ENCODE peak calls at places on chromosomes 12 and 14, in seven cellular contexts. U, X, F, K, B, G and S are unnamed samples.

GRCh38 chr14:104724981-104725771 is 1.1 kb downstream of the ADSS1 start:
- DNase-seq in U (no peak), X (peak; percentile 63), F (no peak), K (no peak), B (no peak), G (no peak), S (no peak)

GRCh38 chr12:13234045-13234641 is 37.6 kb downstream of the EMP1 start:
- DNase-seq in U (no peak), X (peak; percentile 51), F (no peak), K (peak; percentile 46), B (peak; percentile 5), G (no peak), S (no peak)

GRCh38 chr14:59189281-59189821 is 884 bp downstream of the DAAM1 start:
- DNase-seq in U (no peak), X (no peak), F (peak; percentile 25), K (peak; percentile 27), B (no peak), G (no peak), S (peak; percentile 78)

GRCh38 chr12:121803861-121804416 is at the start of gene SETD1B:
- DNase-seq in U (peak; percentile 2), X (peak; percentile 54), F (no peak), K (peak; percentile 70), B (peak; percentile 54), G (no peak), S (no peak)

GRCh38 chr14:65187421-65188049 is 85.2 kb upstream of the MAX start:
- DNase-seq in U (no peak), X (no peak), F (no peak), K (no peak), B (no peak), G (peak; percentile 74), S (no peak)

GRCh38 chr12:75690556-75690955 is 179.1 kb upstream of the KRR1 start:
- DNase-seq in U (no peak), X (no peak), F (no peak), K (peak; percentile 99), B (no peak), G (no peak), S (no peak)

GRCh38 chr14:37610945-37611523 is 15.6 kb downstream of the TTC6 start:
- DNase-seq in U (no peak), X (no peak), F (no peak), K (no peak), B (no peak), G (no peak), S (no peak)

GRCh38 chr14:94885481-94886155 is 115.7 kb upstream of the GSC start:
- DNase-seq in U (no peak), X (no peak), F (no peak), K (no peak), B (no peak), G (no peak), S (no peak)

GRCh38 chr12:68451261-68452091 is 119.3 kb upstream of the MDM1 start:
- DNase-seq in U (peak; percentile 14), X (no peak), F (no peak), K (peak; percentile 96), B (peak; percentile 26), G (peak; percentile 29), S (no peak)

GRCh38 chr12:42468853-42469252 is 120.7 kb downstream of the PRICKLE1 start:
- DNase-seq in U (no peak), X (no peak), F (no peak), K (no peak), B (no peak), G (no peak), S (no peak)

GRCh38 chr12:114444422-114445279 is 38.7 kb upstream of the TBX5 start:
- DNase-seq in U (no peak), X (no peak), F (no peak), K (peak; percentile 6), B (no peak), G (no peak), S (no peak)

GRCh38 chr14:66965831-66966230 is 223.4 kb upstream of the GARIN2 start:
- DNase-seq in U (no peak), X (no peak), F (no peak), K (peak; percentile 66), B (no peak), G (no peak), S (no peak)

GRCh38 chr14:91417134-91417982 is at the start of gene CCDC88C:
- DNase-seq in U (peak; percentile 54), X (peak; percentile 79), F (peak; percentile 70), K (peak; percentile 20), B (peak; percentile 87), G (peak; percentile 65), S (peak; percentile 85)

GRCh38 chr12:124509676-124510300 is 57.6 kb downstream of the NCOR2 start:
- DNase-seq in U (no peak), X (peak; percentile 80), F (no peak), K (peak; percentile 93), B (no peak), G (no peak), S (no peak)

GRCh38 chr14:105848570-105848969 is 322.2 kb downstream of the TMEM121 start:
- DNase-seq in U (no peak), X (no peak), F (no peak), K (no peak), B (no peak), G (no peak), S (peak; percentile 72)

GRCh38 chr12:58757422-58757821 is 162.9 kb downstream of the LRIG3 start:
- DNase-seq in U (no peak), X (no peak), F (no peak), K (peak; percentile 96), B (no peak), G (no peak), S (no peak)

GRCh38 chr12:76611533-76611932 is 52.0 kb upstream of the OSBPL8 start:
- DNase-seq in U (no peak), X (no peak), F (no peak), K (peak; percentile 71), B (no peak), G (no peak), S (no peak)

GRCh38 chr12:96242597-96242996 is 48.4 kb downstream of the ELK3 start:
- DNase-seq in U (no peak), X (no peak), F (peak; percentile 45), K (no peak), B (no peak), G (no peak), S (no peak)

GRCh38 chr12:81161680-81162079 is 83.8 kb downstream of the ACSS3 start:
- DNase-seq in U (no peak), X (no peak), F (no peak), K (no peak), B (no peak), G (no peak), S (no peak)

GRCh38 chr14:81331229-81332026 is 68.7 kb downstream of the STON2 start:
- DNase-seq in U (no peak), X (no peak), F (no peak), K (no peak), B (no peak), G (no peak), S (no peak)